ENCODE peak calls at places on chromosomes 4 and X, in ten cellular contexts. One of them, this sample, is unnamed.
A peak's percentile ranks its signal among the peaks of the same experiment; 100 is the strongest.

GRCh38 chr4:52657630-52658501 is 1.2 kb downstream of the USP46 start:
- DNase-seq in HCEC 1CT: peak; percentile 47
- DNase-seq in ecto neural progenitor cell: peak; percentile 60
- DNase-seq in GM04504: no peak
- DNase-seq in amygdala: peak; percentile 28
- DNase-seq in GM12865: no peak
- DNase-seq in NCI-H748 treated with DMSO at 0.1 percent for 48 hours: no peak
- DNase-seq in cardiac fibroblast: peak; percentile 30
- DNase-seq in NCI-H1105: no peak
- DNase-seq in activated CD4-positive, alpha-beta T cell treated with anti-CD3 and anti-CD28 coated beads, Interleukin-2, amount 50 U/mL, for 4 hours: no peak
- DNase-seq in this sample: peak; percentile 83

GRCh38 chr4:113094802-113095201 is 45.3 kb downstream of the ANK2 start:
- DNase-seq in HCEC 1CT: peak; percentile 26
- DNase-seq in cardiac fibroblast: peak; percentile 41
- DNase-seq in GM04504: no peak
- DNase-seq in amygdala: no peak
- DNase-seq in NCI-H1105: peak; percentile 4
- DNase-seq in ecto neural progenitor cell: no peak
- DNase-seq in activated CD4-positive, alpha-beta T cell treated with anti-CD3 and anti-CD28 coated beads, Interleukin-2, amount 50 U/mL, for 4 hours: no peak
- DNase-seq in GM12865: peak; percentile 23
- DNase-seq in NCI-H748 treated with DMSO at 0.1 percent for 48 hours: peak; percentile 20
- DNase-seq in this sample: no peak

GRCh38 chr4:81589191-81589720 is 117.5 kb upstream of the RASGEF1B start:
- DNase-seq in NCI-H748 treated with DMSO at 0.1 percent for 48 hours: no peak
- DNase-seq in ecto neural progenitor cell: no peak
- DNase-seq in cardiac fibroblast: no peak
- DNase-seq in NCI-H1105: no peak
- DNase-seq in HCEC 1CT: no peak
- DNase-seq in GM04504: no peak
- DNase-seq in activated CD4-positive, alpha-beta T cell treated with anti-CD3 and anti-CD28 coated beads, Interleukin-2, amount 50 U/mL, for 4 hours: no peak
- DNase-seq in amygdala: no peak
- DNase-seq in GM12865: no peak
- DNase-seq in this sample: no peak

GRCh38 chrX:10416424-10416823 is 204.0 kb downstream of the MID1 start:
- DNase-seq in NCI-H1105: no peak
- DNase-seq in cardiac fibroblast: no peak
- DNase-seq in GM12865: no peak
- DNase-seq in activated CD4-positive, alpha-beta T cell treated with anti-CD3 and anti-CD28 coated beads, Interleukin-2, amount 50 U/mL, for 4 hours: no peak
- DNase-seq in amygdala: no peak
- DNase-seq in GM04504: no peak
- DNase-seq in NCI-H748 treated with DMSO at 0.1 percent for 48 hours: no peak
- DNase-seq in HCEC 1CT: no peak
- DNase-seq in ecto neural progenitor cell: no peak
- DNase-seq in this sample: no peak

GRCh38 chr4:46016306-46016705 is 107.5 kb downstream of the GABRG1 start:
- DNase-seq in cardiac fibroblast: peak; percentile 2
- DNase-seq in ecto neural progenitor cell: no peak
- DNase-seq in GM12865: no peak
- DNase-seq in NCI-H1105: no peak
- DNase-seq in activated CD4-positive, alpha-beta T cell treated with anti-CD3 and anti-CD28 coated beads, Interleukin-2, amount 50 U/mL, for 4 hours: no peak
- DNase-seq in HCEC 1CT: no peak
- DNase-seq in NCI-H748 treated with DMSO at 0.1 percent for 48 hours: no peak
- DNase-seq in amygdala: no peak
- DNase-seq in GM04504: no peak
- DNase-seq in this sample: no peak

GRCh38 chrX:49884290-49884862 is 5.1 kb downstream of the USP27X start:
- DNase-seq in NCI-H748 treated with DMSO at 0.1 percent for 48 hours: peak; percentile 31
- DNase-seq in ecto neural progenitor cell: peak; percentile 60
- DNase-seq in GM12865: peak; percentile 59
- DNase-seq in amygdala: peak; percentile 7
- DNase-seq in NCI-H1105: peak; percentile 37
- DNase-seq in cardiac fibroblast: peak; percentile 61
- DNase-seq in activated CD4-positive, alpha-beta T cell treated with anti-CD3 and anti-CD28 coated beads, Interleukin-2, amount 50 U/mL, for 4 hours: peak; percentile 50
- DNase-seq in GM04504: peak; percentile 10
- DNase-seq in HCEC 1CT: peak; percentile 30
- DNase-seq in this sample: peak; percentile 12

GRCh38 chrX:103540145-103540544 is 20.9 kb upstream of the RAB40A start:
- DNase-seq in cardiac fibroblast: peak; percentile 56
- DNase-seq in ecto neural progenitor cell: no peak
- DNase-seq in NCI-H1105: no peak
- DNase-seq in amygdala: no peak
- DNase-seq in activated CD4-positive, alpha-beta T cell treated with anti-CD3 and anti-CD28 coated beads, Interleukin-2, amount 50 U/mL, for 4 hours: no peak
- DNase-seq in GM12865: no peak
- DNase-seq in HCEC 1CT: peak; percentile 58
- DNase-seq in GM04504: no peak
- DNase-seq in NCI-H748 treated with DMSO at 0.1 percent for 48 hours: no peak
- DNase-seq in this sample: no peak

GRCh38 chr4:83639849-83640493 is 104.1 kb downstream of the GPAT3 start:
- DNase-seq in HCEC 1CT: peak; percentile 51
- DNase-seq in ecto neural progenitor cell: peak; percentile 53
- DNase-seq in NCI-H748 treated with DMSO at 0.1 percent for 48 hours: no peak
- DNase-seq in GM12865: peak; percentile 78
- DNase-seq in GM04504: peak; percentile 63
- DNase-seq in NCI-H1105: peak; percentile 4
- DNase-seq in amygdala: no peak
- DNase-seq in activated CD4-positive, alpha-beta T cell treated with anti-CD3 and anti-CD28 coated beads, Interleukin-2, amount 50 U/mL, for 4 hours: peak; percentile 24
- DNase-seq in cardiac fibroblast: peak; percentile 88
- DNase-seq in this sample: peak; percentile 23

GRCh38 chr4:73978886-73979285 is 2.9 kb downstream of the PF4 start:
- DNase-seq in cardiac fibroblast: peak; percentile 92
- DNase-seq in NCI-H1105: no peak
- DNase-seq in HCEC 1CT: peak; percentile 79
- DNase-seq in activated CD4-positive, alpha-beta T cell treated with anti-CD3 and anti-CD28 coated beads, Interleukin-2, amount 50 U/mL, for 4 hours: no peak
- DNase-seq in GM04504: peak; percentile 40
- DNase-seq in amygdala: no peak
- DNase-seq in ecto neural progenitor cell: no peak
- DNase-seq in NCI-H748 treated with DMSO at 0.1 percent for 48 hours: no peak
- DNase-seq in GM12865: no peak
- DNase-seq in this sample: no peak

GRCh38 chr4:53185853-53186590 is 179.8 kb downstream of the SCFD2 start:
- DNase-seq in HCEC 1CT: no peak
- DNase-seq in NCI-H1105: no peak
- DNase-seq in amygdala: no peak
- DNase-seq in GM12865: no peak
- DNase-seq in cardiac fibroblast: peak; percentile 73
- DNase-seq in ecto neural progenitor cell: no peak
- DNase-seq in GM04504: no peak
- DNase-seq in NCI-H748 treated with DMSO at 0.1 percent for 48 hours: no peak
- DNase-seq in activated CD4-positive, alpha-beta T cell treated with anti-CD3 and anti-CD28 coated beads, Interleukin-2, amount 50 U/mL, for 4 hours: no peak
- DNase-seq in this sample: no peak

GRCh38 chr4:153126137-153126536 is 78.1 kb upstream of the TRIM2 start:
- DNase-seq in HCEC 1CT: no peak
- DNase-seq in amygdala: no peak
- DNase-seq in cardiac fibroblast: no peak
- DNase-seq in GM04504: no peak
- DNase-seq in NCI-H748 treated with DMSO at 0.1 percent for 48 hours: no peak
- DNase-seq in NCI-H1105: no peak
- DNase-seq in GM12865: no peak
- DNase-seq in ecto neural progenitor cell: no peak
- DNase-seq in activated CD4-positive, alpha-beta T cell treated with anti-CD3 and anti-CD28 coated beads, Interleukin-2, amount 50 U/mL, for 4 hours: no peak
- DNase-seq in this sample: no peak

GRCh38 chr4:26020083-26020668 is 106.2 kb downstream of the SMIM20 start:
- DNase-seq in HCEC 1CT: peak; percentile 89
- DNase-seq in GM04504: no peak
- DNase-seq in cardiac fibroblast: peak; percentile 95
- DNase-seq in ecto neural progenitor cell: no peak
- DNase-seq in amygdala: no peak
- DNase-seq in NCI-H1105: no peak
- DNase-seq in activated CD4-positive, alpha-beta T cell treated with anti-CD3 and anti-CD28 coated beads, Interleukin-2, amount 50 U/mL, for 4 hours: peak; percentile 16
- DNase-seq in GM12865: no peak
- DNase-seq in NCI-H748 treated with DMSO at 0.1 percent for 48 hours: no peak
- DNase-seq in this sample: no peak

GRCh38 chr4:169583563-169583962 is 28.8 kb downstream of the NEK1 start:
- DNase-seq in NCI-H1105: no peak
- DNase-seq in ecto neural progenitor cell: no peak
- DNase-seq in NCI-H748 treated with DMSO at 0.1 percent for 48 hours: no peak
- DNase-seq in cardiac fibroblast: peak; percentile 77
- DNase-seq in GM04504: peak; percentile 47
- DNase-seq in amygdala: no peak
- DNase-seq in HCEC 1CT: peak; percentile 53
- DNase-seq in GM12865: no peak
- DNase-seq in activated CD4-positive, alpha-beta T cell treated with anti-CD3 and anti-CD28 coated beads, Interleukin-2, amount 50 U/mL, for 4 hours: no peak
- DNase-seq in this sample: no peak

GRCh38 chr4:177323416-177323815 is 13.7 kb downstream of the NEIL3 start:
- DNase-seq in GM04504: no peak
- DNase-seq in amygdala: no peak
- DNase-seq in HCEC 1CT: no peak
- DNase-seq in NCI-H748 treated with DMSO at 0.1 percent for 48 hours: no peak
- DNase-seq in GM12865: no peak
- DNase-seq in NCI-H1105: no peak
- DNase-seq in ecto neural progenitor cell: no peak
- DNase-seq in activated CD4-positive, alpha-beta T cell treated with anti-CD3 and anti-CD28 coated beads, Interleukin-2, amount 50 U/mL, for 4 hours: no peak
- DNase-seq in cardiac fibroblast: no peak
- DNase-seq in this sample: no peak

GRCh38 chr4:183171484-183172267 is 72.6 kb downstream of the WWC2 start:
- DNase-seq in NCI-H748 treated with DMSO at 0.1 percent for 48 hours: no peak
- DNase-seq in HCEC 1CT: no peak
- DNase-seq in GM12865: no peak
- DNase-seq in GM04504: no peak
- DNase-seq in ecto neural progenitor cell: no peak
- DNase-seq in NCI-H1105: no peak
- DNase-seq in cardiac fibroblast: peak; percentile 35
- DNase-seq in amygdala: no peak
- DNase-seq in activated CD4-positive, alpha-beta T cell treated with anti-CD3 and anti-CD28 coated beads, Interleukin-2, amount 50 U/mL, for 4 hours: no peak
- DNase-seq in this sample: no peak

GRCh38 chr4:101420661-101421060 is 73.3 kb upstream of the PPP3CA start:
- DNase-seq in HCEC 1CT: no peak
- DNase-seq in GM04504: no peak
- DNase-seq in ecto neural progenitor cell: no peak
- DNase-seq in NCI-H748 treated with DMSO at 0.1 percent for 48 hours: no peak
- DNase-seq in cardiac fibroblast: peak; percentile 61
- DNase-seq in activated CD4-positive, alpha-beta T cell treated with anti-CD3 and anti-CD28 coated beads, Interleukin-2, amount 50 U/mL, for 4 hours: no peak
- DNase-seq in amygdala: no peak
- DNase-seq in GM12865: no peak
- DNase-seq in NCI-H1105: no peak
- DNase-seq in this sample: no peak

GRCh38 chr4:146308951-146309350 is 94.6 kb downstream of the REELD1 start:
- DNase-seq in GM04504: no peak
- DNase-seq in NCI-H1105: no peak
- DNase-seq in HCEC 1CT: no peak
- DNase-seq in NCI-H748 treated with DMSO at 0.1 percent for 48 hours: no peak
- DNase-seq in ecto neural progenitor cell: no peak
- DNase-seq in cardiac fibroblast: no peak
- DNase-seq in activated CD4-positive, alpha-beta T cell treated with anti-CD3 and anti-CD28 coated beads, Interleukin-2, amount 50 U/mL, for 4 hours: no peak
- DNase-seq in GM12865: no peak
- DNase-seq in amygdala: no peak
- DNase-seq in this sample: no peak

GRCh38 chrX:67545772-67546495 is 2.1 kb downstream of the AR start:
- DNase-seq in activated CD4-positive, alpha-beta T cell treated with anti-CD3 and anti-CD28 coated beads, Interleukin-2, amount 50 U/mL, for 4 hours: no peak
- DNase-seq in cardiac fibroblast: no peak
- DNase-seq in NCI-H1105: no peak
- DNase-seq in GM04504: no peak
- DNase-seq in GM12865: no peak
- DNase-seq in HCEC 1CT: peak; percentile 47
- DNase-seq in NCI-H748 treated with DMSO at 0.1 percent for 48 hours: no peak
- DNase-seq in ecto neural progenitor cell: peak; percentile 59
- DNase-seq in amygdala: peak; percentile 1
- DNase-seq in this sample: no peak

GRCh38 chr4:39976945-39977488 is 694 bp downstream of the PDS5A start:
- DNase-seq in ecto neural progenitor cell: peak; percentile 66
- DNase-seq in NCI-H1105: no peak
- DNase-seq in GM12865: peak; percentile 63
- DNase-seq in NCI-H748 treated with DMSO at 0.1 percent for 48 hours: no peak
- DNase-seq in cardiac fibroblast: no peak
- DNase-seq in activated CD4-positive, alpha-beta T cell treated with anti-CD3 and anti-CD28 coated beads, Interleukin-2, amount 50 U/mL, for 4 hours: peak; percentile 40
- DNase-seq in amygdala: peak; percentile 39
- DNase-seq in HCEC 1CT: no peak
- DNase-seq in GM04504: peak; percentile 2
- DNase-seq in this sample: no peak

GRCh38 chr4:10144479-10144878 is 27.9 kb upstream of the WDR1 start:
- DNase-seq in NCI-H748 treated with DMSO at 0.1 percent for 48 hours: no peak
- DNase-seq in HCEC 1CT: no peak
- DNase-seq in GM12865: no peak
- DNase-seq in activated CD4-positive, alpha-beta T cell treated with anti-CD3 and anti-CD28 coated beads, Interleukin-2, amount 50 U/mL, for 4 hours: no peak
- DNase-seq in ecto neural progenitor cell: no peak
- DNase-seq in NCI-H1105: no peak
- DNase-seq in GM04504: no peak
- DNase-seq in cardiac fibroblast: no peak
- DNase-seq in amygdala: no peak
- DNase-seq in this sample: no peak

GRCh38 chr4:183430317-183430986 is 14.0 kb upstream of the CDKN2AIP start:
- DNase-seq in ecto neural progenitor cell: peak; percentile 79
- DNase-seq in NCI-H1105: no peak
- DNase-seq in NCI-H748 treated with DMSO at 0.1 percent for 48 hours: no peak
- DNase-seq in HCEC 1CT: no peak
- DNase-seq in amygdala: no peak
- DNase-seq in cardiac fibroblast: no peak
- DNase-seq in activated CD4-positive, alpha-beta T cell treated with anti-CD3 and anti-CD28 coated beads, Interleukin-2, amount 50 U/mL, for 4 hours: no peak
- DNase-seq in GM12865: no peak
- DNase-seq in GM04504: no peak
- DNase-seq in this sample: no peak

GRCh38 chr4:25795566-25796454 is 67.0 kb downstream of the SEL1L3 start:
- DNase-seq in HCEC 1CT: peak; percentile 59
- DNase-seq in activated CD4-positive, alpha-beta T cell treated with anti-CD3 and anti-CD28 coated beads, Interleukin-2, amount 50 U/mL, for 4 hours: no peak
- DNase-seq in NCI-H1105: no peak
- DNase-seq in amygdala: no peak
- DNase-seq in GM12865: no peak
- DNase-seq in GM04504: peak; percentile 52
- DNase-seq in ecto neural progenitor cell: peak; percentile 88
- DNase-seq in cardiac fibroblast: peak; percentile 83
- DNase-seq in NCI-H748 treated with DMSO at 0.1 percent for 48 hours: no peak
- DNase-seq in this sample: no peak

GRCh38 chrX:25005034-25005381 is 10.8 kb downstream of the ARX start:
- DNase-seq in GM04504: no peak
- DNase-seq in NCI-H748 treated with DMSO at 0.1 percent for 48 hours: no peak
- DNase-seq in NCI-H1105: no peak
- DNase-seq in activated CD4-positive, alpha-beta T cell treated with anti-CD3 and anti-CD28 coated beads, Interleukin-2, amount 50 U/mL, for 4 hours: no peak
- DNase-seq in GM12865: no peak
- DNase-seq in cardiac fibroblast: no peak
- DNase-seq in ecto neural progenitor cell: no peak
- DNase-seq in HCEC 1CT: no peak
- DNase-seq in amygdala: no peak
- DNase-seq in this sample: no peak

GRCh38 chr4:174707277-174707676 is 121.8 kb downstream of the GLRA3 start:
- DNase-seq in HCEC 1CT: no peak
- DNase-seq in GM04504: no peak
- DNase-seq in NCI-H1105: no peak
- DNase-seq in activated CD4-positive, alpha-beta T cell treated with anti-CD3 and anti-CD28 coated beads, Interleukin-2, amount 50 U/mL, for 4 hours: no peak
- DNase-seq in GM12865: peak; percentile 31
- DNase-seq in NCI-H748 treated with DMSO at 0.1 percent for 48 hours: no peak
- DNase-seq in amygdala: no peak
- DNase-seq in cardiac fibroblast: no peak
- DNase-seq in ecto neural progenitor cell: no peak
- DNase-seq in this sample: no peak

GRCh38 chr4:133149932-133150642 is 993 bp downstream of the PCDH10 start:
- DNase-seq in NCI-H1105: no peak
- DNase-seq in GM12865: no peak
- DNase-seq in amygdala: no peak
- DNase-seq in NCI-H748 treated with DMSO at 0.1 percent for 48 hours: no peak
- DNase-seq in GM04504: no peak
- DNase-seq in HCEC 1CT: no peak
- DNase-seq in cardiac fibroblast: no peak
- DNase-seq in ecto neural progenitor cell: no peak
- DNase-seq in activated CD4-positive, alpha-beta T cell treated with anti-CD3 and anti-CD28 coated beads, Interleukin-2, amount 50 U/mL, for 4 hours: no peak
- DNase-seq in this sample: no peak

GRCh38 chrX:53939127-53939526 is 105.1 kb downstream of the PHF8 start:
- DNase-seq in cardiac fibroblast: no peak
- DNase-seq in ecto neural progenitor cell: no peak
- DNase-seq in NCI-H1105: no peak
- DNase-seq in GM04504: no peak
- DNase-seq in GM12865: no peak
- DNase-seq in amygdala: no peak
- DNase-seq in activated CD4-positive, alpha-beta T cell treated with anti-CD3 and anti-CD28 coated beads, Interleukin-2, amount 50 U/mL, for 4 hours: no peak
- DNase-seq in HCEC 1CT: no peak
- DNase-seq in NCI-H748 treated with DMSO at 0.1 percent for 48 hours: no peak
- DNase-seq in this sample: no peak

GRCh38 chrX:150730719-150731118 is 37.5 kb downstream of the MTMR1 start:
- DNase-seq in activated CD4-positive, alpha-beta T cell treated with anti-CD3 and anti-CD28 coated beads, Interleukin-2, amount 50 U/mL, for 4 hours: no peak
- DNase-seq in NCI-H1105: no peak
- DNase-seq in amygdala: no peak
- DNase-seq in cardiac fibroblast: peak; percentile 30
- DNase-seq in GM12865: no peak
- DNase-seq in NCI-H748 treated with DMSO at 0.1 percent for 48 hours: no peak
- DNase-seq in GM04504: peak; percentile 55
- DNase-seq in HCEC 1CT: peak; percentile 65
- DNase-seq in ecto neural progenitor cell: no peak
- DNase-seq in this sample: no peak

GRCh38 chrX:103811858-103812257 is 20.2 kb downstream of the RAB9B start:
- DNase-seq in activated CD4-positive, alpha-beta T cell treated with anti-CD3 and anti-CD28 coated beads, Interleukin-2, amount 50 U/mL, for 4 hours: no peak
- DNase-seq in NCI-H1105: no peak
- DNase-seq in cardiac fibroblast: no peak
- DNase-seq in GM04504: no peak
- DNase-seq in NCI-H748 treated with DMSO at 0.1 percent for 48 hours: no peak
- DNase-seq in HCEC 1CT: no peak
- DNase-seq in ecto neural progenitor cell: no peak
- DNase-seq in GM12865: no peak
- DNase-seq in amygdala: no peak
- DNase-seq in this sample: no peak

This sample was measured in iPS DF 19.7.